ENCODE peak calls at places on chromosomes 6 and 20, in four cellular contexts. One of them, this sample, is unnamed.

GRCh38 chr6:88179692-88180091 is 13.5 kb upstream of the CNR1 start:
- DNase-seq in CD4-positive, alpha-beta T cell: no peak
- DNase-seq in Calu3: no peak
- DNase-seq in dorsolateral prefrontal cortex: no peak
- DNase-seq in this sample: no peak

GRCh38 chr6:170087946-170088348 is 202.9 kb downstream of the DLL1 start:
- DNase-seq in CD4-positive, alpha-beta T cell: peak
- DNase-seq in Calu3: no peak
- DNase-seq in dorsolateral prefrontal cortex: no peak
- DNase-seq in this sample: peak

GRCh38 chr6:134216304-134217029 is 101.4 kb downstream of the SGK1 start:
- DNase-seq in CD4-positive, alpha-beta T cell: no peak
- DNase-seq in Calu3: no peak
- DNase-seq in dorsolateral prefrontal cortex: no peak
- DNase-seq in this sample: no peak

GRCh38 chr6:112249489-112249888 is 4.9 kb downstream of the LAMA4 start:
- DNase-seq in CD4-positive, alpha-beta T cell: no peak
- DNase-seq in Calu3: no peak
- DNase-seq in dorsolateral prefrontal cortex: no peak
- DNase-seq in this sample: no peak

GRCh38 chr6:154942770-154943169 is 52.3 kb upstream of the TIAM2 start:
- DNase-seq in CD4-positive, alpha-beta T cell: no peak
- DNase-seq in Calu3: no peak
- DNase-seq in dorsolateral prefrontal cortex: no peak
- DNase-seq in this sample: no peak

GRCh38 chr20:64030371-64031134 is 5.4 kb upstream of the C20orf204 start:
- DNase-seq in CD4-positive, alpha-beta T cell: no peak
- DNase-seq in Calu3: no peak
- DNase-seq in dorsolateral prefrontal cortex: no peak
- DNase-seq in this sample: no peak

GRCh38 chr6:32108094-32108627 is 977 bp downstream of the TNXB start:
- DNase-seq in CD4-positive, alpha-beta T cell: no peak
- DNase-seq in Calu3: no peak
- DNase-seq in dorsolateral prefrontal cortex: no peak
- DNase-seq in this sample: no peak

GRCh38 chr20:33684533-33685327 is 1.5 kb downstream of the E2F1 start:
- DNase-seq in CD4-positive, alpha-beta T cell: no peak
- DNase-seq in Calu3: peak
- DNase-seq in dorsolateral prefrontal cortex: no peak
- DNase-seq in this sample: no peak

GRCh38 chr20:62068997-62069396 is 3.3 kb upstream of the TAF4 start:
- DNase-seq in CD4-positive, alpha-beta T cell: no peak
- DNase-seq in Calu3: no peak
- DNase-seq in dorsolateral prefrontal cortex: no peak
- DNase-seq in this sample: no peak

GRCh38 chr6:71034578-71034977 is 77.7 kb upstream of the B3GAT2 start:
- DNase-seq in CD4-positive, alpha-beta T cell: no peak
- DNase-seq in Calu3: no peak
- DNase-seq in dorsolateral prefrontal cortex: no peak
- DNase-seq in this sample: no peak

GRCh38 chr20:8777866-8778265 is 291.0 kb upstream of the PLCB4 start:
- DNase-seq in CD4-positive, alpha-beta T cell: no peak
- DNase-seq in Calu3: no peak
- DNase-seq in dorsolateral prefrontal cortex: no peak
- DNase-seq in this sample: no peak

GRCh38 chr6:63899550-63899949 is 263.9 kb downstream of the PHF3 start:
- DNase-seq in CD4-positive, alpha-beta T cell: no peak
- DNase-seq in Calu3: no peak
- DNase-seq in dorsolateral prefrontal cortex: no peak
- DNase-seq in this sample: no peak

GRCh38 chr6:49923826-49924225 is 40.1 kb downstream of the DEFB114 start:
- DNase-seq in CD4-positive, alpha-beta T cell: no peak
- DNase-seq in Calu3: no peak
- DNase-seq in dorsolateral prefrontal cortex: no peak
- DNase-seq in this sample: no peak

GRCh38 chr6:125995972-125996580 is 9.7 kb downstream of the TRMT11 start:
- DNase-seq in CD4-positive, alpha-beta T cell: peak
- DNase-seq in Calu3: peak
- DNase-seq in dorsolateral prefrontal cortex: no peak
- DNase-seq in this sample: peak

GRCh38 chr20:14865169-14865568 is 527.8 kb upstream of the FLRT3 start:
- DNase-seq in CD4-positive, alpha-beta T cell: no peak
- DNase-seq in Calu3: no peak
- DNase-seq in dorsolateral prefrontal cortex: no peak
- DNase-seq in this sample: no peak

GRCh38 chr20:63409834-63410435 is 48.8 kb upstream of the CHRNA4 start:
- DNase-seq in CD4-positive, alpha-beta T cell: no peak
- DNase-seq in Calu3: no peak
- DNase-seq in dorsolateral prefrontal cortex: no peak
- DNase-seq in this sample: no peak

GRCh38 chr20:36847009-36847709 is 28.8 kb upstream of the TLDC2 start:
- DNase-seq in CD4-positive, alpha-beta T cell: no peak
- DNase-seq in Calu3: peak
- DNase-seq in dorsolateral prefrontal cortex: peak
- DNase-seq in this sample: no peak

GRCh38 chr20:62663484-62664315 is 21.4 kb downstream of the SLCO4A1 start:
- DNase-seq in CD4-positive, alpha-beta T cell: no peak
- DNase-seq in Calu3: no peak
- DNase-seq in dorsolateral prefrontal cortex: no peak
- DNase-seq in this sample: no peak

GRCh38 chr6:132812756-132813172 is 1.6 kb upstream of the RPS12 start:
- DNase-seq in CD4-positive, alpha-beta T cell: no peak
- DNase-seq in Calu3: no peak
- DNase-seq in dorsolateral prefrontal cortex: no peak
- DNase-seq in this sample: no peak

GRCh38 chr20:60964911-60965310 is 287.1 kb upstream of the CDH4 start:
- DNase-seq in CD4-positive, alpha-beta T cell: no peak
- DNase-seq in Calu3: no peak
- DNase-seq in dorsolateral prefrontal cortex: no peak
- DNase-seq in this sample: no peak

GRCh38 chr6:21908117-21908848 is 314.7 kb downstream of the SOX4 start:
- DNase-seq in CD4-positive, alpha-beta T cell: no peak
- DNase-seq in Calu3: no peak
- DNase-seq in dorsolateral prefrontal cortex: no peak
- DNase-seq in this sample: no peak

GRCh38 chr20:46133886-46134654 is 16.0 kb downstream of the CD40 start:
- DNase-seq in CD4-positive, alpha-beta T cell: no peak
- DNase-seq in Calu3: no peak
- DNase-seq in dorsolateral prefrontal cortex: no peak
- DNase-seq in this sample: no peak

GRCh38 chr6:53128842-53129241 is 19.8 kb downstream of the GCM1 start:
- DNase-seq in CD4-positive, alpha-beta T cell: no peak
- DNase-seq in Calu3: peak
- DNase-seq in dorsolateral prefrontal cortex: no peak
- DNase-seq in this sample: no peak

GRCh38 chr20:8837396-8837795 is 231.5 kb upstream of the PLCB4 start:
- DNase-seq in CD4-positive, alpha-beta T cell: no peak
- DNase-seq in Calu3: no peak
- DNase-seq in dorsolateral prefrontal cortex: no peak
- DNase-seq in this sample: no peak

GRCh38 chr6:34813028-34813742 is 21.3 kb downstream of the BLTP3A start:
- DNase-seq in CD4-positive, alpha-beta T cell: no peak
- DNase-seq in Calu3: no peak
- DNase-seq in dorsolateral prefrontal cortex: no peak
- DNase-seq in this sample: no peak

GRCh38 chr6:160015778-160016684 is 47.1 kb downstream of the IGF2R start:
- DNase-seq in CD4-positive, alpha-beta T cell: peak
- DNase-seq in Calu3: no peak
- DNase-seq in dorsolateral prefrontal cortex: no peak
- DNase-seq in this sample: no peak

GRCh38 chr20:17762243-17762872 is 62.6 kb downstream of the BANF2 start:
- DNase-seq in CD4-positive, alpha-beta T cell: no peak
- DNase-seq in Calu3: no peak
- DNase-seq in dorsolateral prefrontal cortex: no peak
- DNase-seq in this sample: no peak

GRCh38 chr20:44247676-44248419 is 740 bp downstream of the GDAP1L1 start:
- DNase-seq in CD4-positive, alpha-beta T cell: peak
- DNase-seq in Calu3: peak
- DNase-seq in dorsolateral prefrontal cortex: no peak
- DNase-seq in this sample: no peak

DNA sequence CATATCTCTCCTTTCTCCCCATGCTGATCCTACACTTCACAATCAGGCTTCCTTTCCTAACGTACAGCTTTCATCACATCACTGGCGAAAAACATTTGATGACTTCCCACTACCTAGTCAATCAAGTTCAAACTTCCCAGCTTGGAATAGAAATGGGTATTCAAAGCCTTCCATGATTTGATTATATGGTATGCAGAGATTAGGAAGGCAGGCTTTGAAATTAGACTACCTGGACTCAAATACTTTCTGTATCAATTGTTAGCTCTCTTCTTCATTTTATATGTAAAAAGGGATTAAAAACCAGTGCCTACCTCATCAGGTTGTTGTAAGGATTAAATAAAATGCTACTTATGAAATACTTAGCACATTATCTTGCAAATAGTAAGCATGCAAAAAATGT is 7.7 kb downstream of the NCOA6 start:
- DNase-seq in CD4-positive, alpha-beta T cell: no peak
- DNase-seq in Calu3: no peak
- DNase-seq in dorsolateral prefrontal cortex: no peak
- DNase-seq in this sample: no peak
- TF ChIP-seq CTCF in CD4-positive, alpha-beta T cell: no peak
- TF ChIP-seq CTCF in Calu3: no peak
- TF ChIP-seq CTCF in dorsolateral prefrontal cortex: no peak
- TF ChIP-seq CTCF in this sample: no peak

DNA sequence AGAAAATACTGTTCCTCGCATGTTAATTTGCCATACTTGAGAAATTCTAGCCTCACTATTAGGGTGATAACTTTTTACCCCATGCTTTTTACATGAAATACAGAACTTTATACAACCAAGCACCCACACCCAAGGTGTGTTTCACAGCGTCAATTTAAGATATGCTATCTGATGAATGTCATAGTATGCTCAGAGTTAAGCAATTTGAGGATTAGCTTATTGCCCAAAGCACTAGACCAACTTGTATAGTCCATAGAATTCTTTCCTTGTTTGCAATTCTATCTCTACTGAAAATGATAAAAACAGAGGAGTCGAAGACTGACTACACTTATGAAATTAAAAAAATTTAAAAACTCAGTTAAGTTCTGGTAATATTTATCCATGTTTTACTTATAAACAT is 82.1 kb upstream of the CARMIL1 start:
- DNase-seq in CD4-positive, alpha-beta T cell: no peak
- DNase-seq in Calu3: no peak
- DNase-seq in dorsolateral prefrontal cortex: no peak
- DNase-seq in this sample: no peak
- TF ChIP-seq CTCF in CD4-positive, alpha-beta T cell: no peak
- TF ChIP-seq CTCF in Calu3: no peak
- TF ChIP-seq CTCF in dorsolateral prefrontal cortex: no peak
- TF ChIP-seq CTCF in this sample: no peak

GRCh38 chr6:122472022-122472340 is 374 bp upstream of the SERINC1 start:
- DNase-seq in CD4-positive, alpha-beta T cell: no peak
- DNase-seq in Calu3: no peak
- DNase-seq in dorsolateral prefrontal cortex: no peak
- DNase-seq in this sample: no peak

GRCh38 chr6:122471107-122472021 is at the start of gene SERINC1:
- DNase-seq in CD4-positive, alpha-beta T cell: peak
- DNase-seq in Calu3: peak
- DNase-seq in dorsolateral prefrontal cortex: peak
- DNase-seq in this sample: peak

GRCh38 chr6:122476131-122476530 is 4.5 kb upstream of the SERINC1 start:
- DNase-seq in CD4-positive, alpha-beta T cell: no peak
- DNase-seq in Calu3: no peak
- DNase-seq in dorsolateral prefrontal cortex: no peak
- DNase-seq in this sample: no peak
- TF ChIP-seq CTCF in CD4-positive, alpha-beta T cell: peak
- TF ChIP-seq CTCF in Calu3: peak
- TF ChIP-seq CTCF in dorsolateral prefrontal cortex: peak
- TF ChIP-seq CTCF in this sample: peak

GRCh38 chr6:167500961-167501360 is 176.1 kb downstream of the TTLL2 start:
- DNase-seq in CD4-positive, alpha-beta T cell: no peak
- DNase-seq in Calu3: no peak
- DNase-seq in dorsolateral prefrontal cortex: no peak
- DNase-seq in this sample: no peak

GRCh38 chr6:167502471-167502870 is 177.6 kb downstream of the TTLL2 start:
- DNase-seq in CD4-positive, alpha-beta T cell: no peak
- DNase-seq in Calu3: no peak
- DNase-seq in dorsolateral prefrontal cortex: no peak
- DNase-seq in this sample: no peak

GRCh38 chr6:167504412-167504961 is 179.6 kb downstream of the TTLL2 start:
- DNase-seq in CD4-positive, alpha-beta T cell: no peak
- DNase-seq in Calu3: no peak
- DNase-seq in dorsolateral prefrontal cortex: no peak
- DNase-seq in this sample: no peak

GRCh38 chr6:167499161-167499660 is 174.3 kb downstream of the TTLL2 start:
- DNase-seq in CD4-positive, alpha-beta T cell: no peak
- DNase-seq in Calu3: no peak
- DNase-seq in dorsolateral prefrontal cortex: no peak
- DNase-seq in this sample: no peak

GRCh38 chr6:167501831-167502385 is 177.0 kb downstream of the TTLL2 start:
- DNase-seq in CD4-positive, alpha-beta T cell: no peak
- DNase-seq in Calu3: peak
- DNase-seq in dorsolateral prefrontal cortex: no peak
- DNase-seq in this sample: no peak
- TF ChIP-seq CTCF in CD4-positive, alpha-beta T cell: no peak
- TF ChIP-seq CTCF in Calu3: peak
- TF ChIP-seq CTCF in dorsolateral prefrontal cortex: peak
- TF ChIP-seq CTCF in this sample: no peak

GRCh38 chr20:5430670-5431069 is 113.9 kb upstream of the PROKR2 start:
- DNase-seq in CD4-positive, alpha-beta T cell: no peak
- DNase-seq in Calu3: no peak
- DNase-seq in dorsolateral prefrontal cortex: no peak
- DNase-seq in this sample: no peak
- TF ChIP-seq CTCF in CD4-positive, alpha-beta T cell: no peak
- TF ChIP-seq CTCF in Calu3: no peak
- TF ChIP-seq CTCF in dorsolateral prefrontal cortex: no peak
- TF ChIP-seq CTCF in this sample: no peak

DNA sequence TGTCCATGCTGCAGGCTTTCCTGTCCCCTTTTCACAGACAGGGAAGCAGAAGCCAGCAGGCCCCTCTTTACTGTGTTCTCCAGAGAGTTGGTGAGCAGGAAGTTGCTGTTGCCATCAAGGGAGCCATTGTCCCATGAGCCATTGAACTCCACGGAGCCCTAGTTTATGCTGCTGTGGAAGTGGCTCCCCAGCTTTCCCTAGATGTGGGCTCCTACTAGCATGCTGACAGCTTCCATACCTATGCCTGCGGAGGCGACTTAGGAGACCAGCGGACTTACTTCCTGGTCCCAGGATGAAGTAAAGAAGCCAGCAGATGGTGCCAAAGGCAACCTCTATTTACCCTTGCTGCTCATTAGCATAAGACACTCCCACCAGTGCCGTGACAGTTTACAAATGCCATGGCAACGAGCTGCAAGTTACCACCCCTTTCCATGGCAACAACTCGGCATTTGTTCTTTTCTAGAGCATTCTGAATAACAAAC is 30.8 kb upstream of the FKBP1A start:
- DNase-seq in CD4-positive, alpha-beta T cell: no peak
- DNase-seq in Calu3: peak
- DNase-seq in dorsolateral prefrontal cortex: no peak
- DNase-seq in this sample: peak
- TF ChIP-seq CTCF in CD4-positive, alpha-beta T cell: no peak
- TF ChIP-seq CTCF in Calu3: no peak
- TF ChIP-seq CTCF in dorsolateral prefrontal cortex: no peak
- TF ChIP-seq CTCF in this sample: peak

GRCh38 chr6:114138577-114139248 is 167.8 kb upstream of the HDAC2 start:
- DNase-seq in CD4-positive, alpha-beta T cell: no peak
- DNase-seq in Calu3: no peak
- DNase-seq in dorsolateral prefrontal cortex: no peak
- DNase-seq in this sample: no peak
- TF ChIP-seq CTCF in CD4-positive, alpha-beta T cell: no peak
- TF ChIP-seq CTCF in Calu3: no peak
- TF ChIP-seq CTCF in dorsolateral prefrontal cortex: no peak
- TF ChIP-seq CTCF in this sample: no peak

GRCh38 chr20:50344232-50345071 is 153.8 kb downstream of the CEBPB start:
- DNase-seq in CD4-positive, alpha-beta T cell: no peak
- DNase-seq in Calu3: no peak
- DNase-seq in dorsolateral prefrontal cortex: no peak
- DNase-seq in this sample: no peak
- TF ChIP-seq CTCF in CD4-positive, alpha-beta T cell: no peak
- TF ChIP-seq CTCF in Calu3: peak
- TF ChIP-seq CTCF in dorsolateral prefrontal cortex: no peak
- TF ChIP-seq CTCF in this sample: peak